ENCODE peak calls at places on chromosomes 12 and 14, in six cellular contexts. X is HCT116, M is HepG2, K is K562, Q is SK-N-SH, Z is GM12878. S is an unnamed sample. For H4K20me1, the result is how much of the 10 kb centered on the place peaks cover.

GRCh38 chr12:34294137-34294536 is 271.8 kb downstream of the ALG10 start:
- DNase-seq in K (no peak), Q (no peak), X (no peak), Z (no peak), M (no peak), S (no peak)

GRCh38 chr12:115570271-115570777 is 707.2 kb downstream of the MED13L start:
- DNase-seq in K (no peak), Z (no peak), Q (peak), X (no peak), M (no peak), S (no peak)

GRCh38 chr14:102323102-102323501 is 3.6 kb downstream of the ZNF839 start:
- DNase-seq in Z (no peak), M (peak), X (peak), K (no peak), Q (peak), S (peak)

GRCh38 chr12:6553051-6553868 is 2.6 kb downstream of the IFFO1 start:
- DNase-seq in Q (no peak), X (no peak), Z (no peak), M (no peak), K (no peak), S (no peak)

GRCh38 chr14:54737132-54737711 is 165.4 kb downstream of the GCH1 start:
- DNase-seq in Z (no peak), Q (no peak), K (peak), M (no peak), X (no peak), S (no peak)

GRCh38 chr12:92695577-92695976 is 7.2 kb upstream of the PLEKHG7 start:
- DNase-seq in K (no peak), M (no peak), X (no peak), Q (no peak), Z (no peak), S (no peak)

GRCh38 chr12:53844989-53845836 is 93.4 kb upstream of the HOXC13 start:
- DNase-seq in X (no peak), Z (no peak), M (no peak), Q (no peak), K (no peak), S (peak)

GRCh38 chr12:116876151-116876869 is 4.9 kb downstream of the HRK start:
- DNase-seq in M (no peak), Z (no peak), Q (peak), X (no peak), K (no peak), S (peak)

GRCh38 chr12:127284870-127285431 is 982.0 kb upstream of the TMEM132C start:
- DNase-seq in M (no peak), Q (no peak), X (no peak), K (no peak), Z (no peak), S (no peak)

GRCh38 chr12:58777815-58778214 is 142.5 kb downstream of the LRIG3 start:
- DNase-seq in Q (no peak), K (no peak), Z (no peak), X (no peak), M (no peak), S (no peak)

GRCh38 chr12:96226401-96226800 is 32.2 kb downstream of the ELK3 start:
- DNase-seq in K (no peak), Q (no peak), M (no peak), Z (no peak), X (no peak), S (no peak)

GRCh38 chr14:83707056-83707455 is 1822.9 kb upstream of the FLRT2 start:
- DNase-seq in K (no peak), X (no peak), Q (no peak), Z (no peak), M (no peak), S (no peak)

GRCh38 chr12:13734753-13735152 is 246.6 kb downstream of the GRIN2B start:
- DNase-seq in K (no peak), X (no peak), M (no peak), Q (no peak), Z (no peak), S (no peak)

GRCh38 chr12:85092814-85093370 is 56.7 kb downstream of the LRRIQ1 start:
- DNase-seq in M (peak), Z (no peak), Q (no peak), K (no peak), X (peak), S (no peak)

DNA sequence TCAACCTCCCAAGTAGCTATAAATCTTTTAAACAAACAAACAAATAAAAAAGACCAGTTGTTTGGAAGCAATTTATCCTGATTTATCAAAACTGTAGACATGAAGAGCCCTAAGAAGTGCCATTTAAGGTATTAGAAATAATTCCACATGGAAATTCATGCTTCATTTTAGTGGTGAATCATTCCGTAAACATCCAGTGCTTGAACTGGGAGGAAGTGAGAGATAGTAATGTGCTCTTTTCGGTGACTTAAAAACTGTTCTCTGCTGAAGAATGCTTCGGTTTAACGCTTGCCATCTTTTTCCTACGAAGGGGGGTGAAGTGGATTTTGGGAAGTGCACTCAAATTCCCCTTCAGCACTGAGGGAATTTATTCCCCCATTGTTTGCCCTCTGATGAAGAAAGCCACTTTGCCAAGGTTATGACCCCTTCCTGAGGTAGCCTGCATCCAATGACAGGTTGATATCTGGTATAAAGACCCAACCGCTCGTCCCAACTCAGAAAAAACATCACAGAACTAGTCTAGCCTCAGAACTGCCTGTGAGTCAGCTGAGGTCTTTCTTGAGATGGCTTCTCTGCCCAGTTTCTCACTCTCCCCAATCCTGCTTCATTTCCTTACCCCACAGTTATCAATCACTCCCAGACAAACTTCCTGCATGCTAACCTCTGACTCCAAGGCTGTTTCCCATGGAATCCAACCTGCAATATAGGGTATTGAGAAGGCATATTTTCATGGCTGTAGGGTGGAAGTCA is 244.1 kb downstream of the AEBP2 start:
- DNase-seq in M (peak), Z (no peak), K (no peak), X (no peak), Q (no peak), S (no peak)
- TF ChIP-seq REST in M (no peak), Z (no peak), K (no peak), X (no peak), Q (no peak), S (no peak)

DNA sequence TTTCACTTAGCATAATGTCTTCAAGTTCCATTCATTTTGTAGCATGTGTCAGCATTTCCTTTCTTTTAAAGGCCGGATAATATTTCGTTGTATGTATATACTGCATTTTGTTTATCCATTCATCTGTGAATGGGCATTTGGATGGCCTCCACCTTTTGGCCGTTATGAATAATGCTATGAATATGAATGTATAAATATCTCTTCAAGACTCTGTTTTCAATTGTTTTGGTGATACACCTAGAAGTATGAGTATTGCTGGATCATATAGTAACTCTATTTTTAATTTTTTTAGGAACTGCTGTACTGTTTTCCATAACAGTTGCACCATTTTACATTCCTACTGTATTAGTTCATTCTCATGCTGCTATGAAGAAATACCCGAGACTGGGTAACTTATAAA is 165.0 kb downstream of the DYRK2 start:
- DNase-seq in M (no peak), K (no peak), Q (no peak), Z (no peak), X (no peak), S (no peak)
- H4K20me1 ChIP-seq in M (under half), K (under half), Q (under half), Z (under half), X (under half), S (under half)

GRCh38 chr14:68230941-68231717 is 411.6 kb downstream of the RAD51B start:
- DNase-seq in X (no peak), M (no peak), Z (no peak), Q (no peak), K (no peak), S (peak)

GRCh38 chr14:68231832-68232642 is 412.5 kb downstream of the RAD51B start:
- DNase-seq in X (no peak), Q (no peak), Z (no peak), K (no peak), M (no peak), S (no peak)

GRCh38 chr14:68234101-68234905 is 414.7 kb downstream of the RAD51B start:
- DNase-seq in Q (no peak), X (no peak), M (no peak), Z (no peak), K (no peak), S (no peak)

GRCh38 chr14:68233385-68233784 is 413.8 kb downstream of the RAD51B start:
- DNase-seq in Q (no peak), M (no peak), K (no peak), X (no peak), Z (no peak), S (no peak)

GRCh38 chr14:68232643-68233055 is 413.1 kb downstream of the RAD51B start:
- DNase-seq in Q (no peak), Z (peak), M (peak), X (peak), K (no peak), S (no peak)
- TF ChIP-seq REST in Q (no peak), Z (peak), M (no peak), X (no peak), K (no peak), S (no peak)

GRCh38 chr12:130876297-130876696 is 4.4 kb downstream of the RAN start:
- DNase-seq in M (no peak), X (no peak), K (no peak), Z (no peak), Q (no peak), S (no peak)

GRCh38 chr12:130873825-130874224 is 2.0 kb downstream of the RAN start:
- DNase-seq in M (no peak), Z (no peak), Q (no peak), X (no peak), K (no peak), S (no peak)

GRCh38 chr12:130873106-130873795 is 1.4 kb downstream of the RAN start:
- DNase-seq in X (no peak), K (no peak), M (no peak), Z (no peak), Q (no peak), S (no peak)

GRCh38 chr12:130875193-130875592 is 3.3 kb downstream of the RAN start:
- DNase-seq in X (no peak), Z (no peak), Q (no peak), K (no peak), M (no peak), S (no peak)

GRCh38 chr12:130874696-130875095 is 2.8 kb downstream of the RAN start:
- DNase-seq in M (no peak), Q (no peak), Z (no peak), X (no peak), K (no peak), S (no peak)
- H4K20me1 ChIP-seq in M (under half), Q (under half), Z (under half), X (under half), K (under half), S (under half)

DNA sequence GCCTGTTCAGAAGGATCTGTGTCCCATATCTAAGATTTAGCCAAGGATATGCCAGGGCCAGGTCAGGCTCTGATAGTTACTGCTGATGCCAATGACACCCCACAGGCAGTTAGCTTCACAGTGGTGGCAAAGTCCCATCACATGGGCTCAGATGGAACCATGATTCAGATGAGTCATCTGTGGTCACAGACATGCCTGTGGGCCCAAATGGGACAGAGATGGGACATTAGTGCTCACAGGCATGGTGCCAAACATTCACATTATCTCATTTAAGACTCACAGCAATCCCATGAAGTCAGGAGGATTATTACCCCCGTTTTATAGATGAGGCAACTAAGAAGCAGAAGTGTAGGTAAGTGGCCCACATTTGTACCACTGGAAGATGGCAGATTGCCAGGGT is 207.8 kb downstream of the DPF3 start:
- DNase-seq in Z (no peak), X (no peak), M (no peak), Q (no peak), K (no peak), S (no peak)
- TF ChIP-seq REST in Z (no peak), X (no peak), M (no peak), Q (no peak), K (no peak), S (no peak)

GRCh38 chr14:105287249-105288102 is 13.3 kb downstream of the BRF1 start:
- DNase-seq in M (no peak), Q (peak), Z (no peak), K (no peak), X (no peak), S (peak)
- H4K20me1 ChIP-seq in M (under half), Q (under half), Z (under half), K (under half), X (under half), S (under half)

DNA sequence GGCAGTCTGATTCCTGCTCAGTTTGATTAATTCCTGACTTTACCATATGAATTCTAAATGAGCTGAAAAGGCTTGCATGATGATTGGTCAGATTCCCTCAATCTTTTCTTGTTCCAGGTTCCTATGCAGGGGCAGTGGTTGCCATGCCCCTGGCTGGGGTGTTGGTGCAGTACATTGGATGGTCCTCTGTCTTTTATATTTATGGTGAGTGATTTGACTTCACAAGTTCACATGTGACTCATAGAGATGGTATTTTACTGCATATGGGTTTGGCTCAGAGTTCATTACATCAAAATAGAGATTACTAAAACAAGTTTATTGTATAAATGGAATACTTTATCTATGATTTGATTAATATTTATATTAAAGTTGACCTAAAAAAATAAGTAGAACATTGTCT is 44.8 kb downstream of the SLC17A8 start:
- DNase-seq in Z (no peak), K (no peak), X (no peak), M (no peak), Q (no peak), S (no peak)
- TF ChIP-seq REST in Z (no peak), K (no peak), X (no peak), M (no peak), Q (no peak), S (no peak)